ENCODE peak calls at places on chromosomes 11 and 22, in six cellular contexts. H is cardiac muscle cell, T is PC-3, J is neuronal stem cell, V is H1, I is ovary. U is an unnamed sample.

GRCh38 chr11:65437436-65438227 is 15.0 kb downstream of the NEAT1 start:
- DNase-seq in H (no peak), T (no peak), J (no peak), V (peak; percentile 19), I (no peak), U (no peak)

GRCh38 chr11:124669193-124669592 is 4.3 kb downstream of the SIAE start:
- DNase-seq in H (peak; percentile 59), T (peak; percentile 76), J (no peak), V (peak; percentile 57), I (peak; percentile 12), U (no peak)

GRCh38 chr22:46851941-46852340 is 89.5 kb downstream of the TBC1D22A start:
- DNase-seq in H (no peak), T (no peak), J (no peak), V (peak; percentile 43), I (no peak), U (no peak)

GRCh38 chr11:10637629-10638028 is 55.9 kb downstream of the IRAG1 start:
- DNase-seq in H (no peak), T (no peak), J (no peak), V (no peak), I (no peak), U (no peak)

GRCh38 chr11:57812634-57813033 is 51.0 kb downstream of the CTNND1 start:
- DNase-seq in H (no peak), T (no peak), J (no peak), V (no peak), I (no peak), U (no peak)

GRCh38 chr11:20035701-20036601 is 124.3 kb downstream of the DBX1 start:
- DNase-seq in H (no peak), T (peak; percentile 95), J (no peak), V (no peak), I (no peak), U (no peak)

GRCh38 chr11:38481391-38481790 is 1883.4 kb upstream of the RAG2 start:
- DNase-seq in H (no peak), T (no peak), J (no peak), V (no peak), I (no peak), U (no peak)

GRCh38 chr11:130170345-130170744 is 10.8 kb downstream of the ST14 start:
- DNase-seq in H (no peak), T (no peak), J (no peak), V (no peak), I (no peak), U (no peak)

GRCh38 chr11:115784796-115785521 is 280.7 kb upstream of the CADM1 start:
- DNase-seq in H (no peak), T (no peak), J (no peak), V (no peak), I (no peak), U (no peak)

GRCh38 chr11:27912916-27913315 is 195.0 kb downstream of the KIF18A start:
- DNase-seq in H (no peak), T (no peak), J (no peak), V (no peak), I (no peak), U (no peak)

GRCh38 chr11:120612363-120613263 is 101.1 kb downstream of the GRIK4 start:
- DNase-seq in H (no peak), T (no peak), J (no peak), V (no peak), I (peak; percentile 33), U (no peak)

GRCh38 chr11:28715726-28716125 is 607.5 kb downstream of the METTL15 start:
- DNase-seq in H (no peak), T (no peak), J (no peak), V (no peak), I (no peak), U (no peak)

GRCh38 chr11:131486100-131486499 is 115.7 kb downstream of the NTM start:
- DNase-seq in H (no peak), T (no peak), J (no peak), V (no peak), I (no peak), U (no peak)

GRCh38 chr11:76655466-76656086 is 15.0 kb downstream of the LRRC32 start:
- DNase-seq in H (no peak), T (no peak), J (no peak), V (no peak), I (peak; percentile 13), U (no peak)

GRCh38 chr11:76656571-76657081 is 13.9 kb downstream of the LRRC32 start:
- DNase-seq in H (no peak), T (no peak), J (no peak), V (no peak), I (peak; percentile 8), U (peak; percentile 74)

GRCh38 chr11:76654980-76655379 is 15.6 kb downstream of the LRRC32 start:
- DNase-seq in H (no peak), T (no peak), J (no peak), V (no peak), I (no peak), U (no peak)

GRCh38 chr11:76657139-76657823 is 13.3 kb downstream of the LRRC32 start:
- DNase-seq in H (no peak), T (no peak), J (no peak), V (no peak), I (peak; percentile 8), U (no peak)

GRCh38 chr11:76656087-76656531 is 14.4 kb downstream of the LRRC32 start:
- DNase-seq in H (no peak), T (no peak), J (no peak), V (no peak), I (peak; percentile 15), U (no peak)
- H3K27ac ChIP-seq in H (peak overlapping the region; percentile 30), T (no peak overlapping the region), J (no peak overlapping the region), V (no peak overlapping the region), I (peak overlapping the region; percentile 45), U (no peak overlapping the region)

DNA sequence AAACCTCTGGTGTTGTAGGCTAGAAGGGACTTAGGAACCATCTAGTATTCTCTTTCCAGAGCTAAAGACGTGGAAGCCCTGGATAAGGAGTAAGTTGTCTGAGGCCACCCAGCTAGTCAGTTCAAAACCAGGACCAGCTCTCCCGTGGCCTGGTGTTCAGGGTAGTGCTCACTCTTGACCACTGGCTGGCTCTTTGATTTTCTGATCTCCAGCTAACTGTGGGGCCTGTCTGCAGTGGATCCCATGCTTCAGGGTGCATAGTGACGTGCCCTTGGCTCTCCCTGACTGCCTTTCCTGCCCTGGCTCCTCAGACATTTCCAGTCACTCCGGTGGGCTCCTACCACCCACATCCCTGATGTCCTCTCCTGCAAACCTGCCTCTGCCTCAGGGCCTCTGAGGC is 1.3 kb downstream of the CLMP start:
- DNase-seq in H (no peak), T (no peak), J (no peak), V (no peak), I (no peak), U (no peak)
- H3K4me3 ChIP-seq in H (no peak overlapping the region), T (peak overlapping the region; percentile 78), J (peak overlapping the region; percentile 35), V (peak overlapping the region; percentile 71), I (peak overlapping the region; percentile 65), U (peak overlapping the region; percentile 88)

GRCh38 chr22:45758603-45759002 is 87.0 kb downstream of the ATXN10 start:
- DNase-seq in H (no peak), T (peak; percentile 35), J (no peak), V (no peak), I (no peak), U (no peak)

GRCh38 chr22:45763236-45763624 is 91.6 kb downstream of the ATXN10 start:
- DNase-seq in H (no peak), T (no peak), J (no peak), V (no peak), I (no peak), U (no peak)

GRCh38 chr22:45764051-45764450 is 92.4 kb downstream of the ATXN10 start:
- DNase-seq in H (no peak), T (no peak), J (no peak), V (no peak), I (no peak), U (no peak)

GRCh38 chr22:45760682-45761081 is 89.0 kb downstream of the ATXN10 start:
- DNase-seq in H (no peak), T (no peak), J (no peak), V (no peak), I (no peak), U (no peak)

DNA sequence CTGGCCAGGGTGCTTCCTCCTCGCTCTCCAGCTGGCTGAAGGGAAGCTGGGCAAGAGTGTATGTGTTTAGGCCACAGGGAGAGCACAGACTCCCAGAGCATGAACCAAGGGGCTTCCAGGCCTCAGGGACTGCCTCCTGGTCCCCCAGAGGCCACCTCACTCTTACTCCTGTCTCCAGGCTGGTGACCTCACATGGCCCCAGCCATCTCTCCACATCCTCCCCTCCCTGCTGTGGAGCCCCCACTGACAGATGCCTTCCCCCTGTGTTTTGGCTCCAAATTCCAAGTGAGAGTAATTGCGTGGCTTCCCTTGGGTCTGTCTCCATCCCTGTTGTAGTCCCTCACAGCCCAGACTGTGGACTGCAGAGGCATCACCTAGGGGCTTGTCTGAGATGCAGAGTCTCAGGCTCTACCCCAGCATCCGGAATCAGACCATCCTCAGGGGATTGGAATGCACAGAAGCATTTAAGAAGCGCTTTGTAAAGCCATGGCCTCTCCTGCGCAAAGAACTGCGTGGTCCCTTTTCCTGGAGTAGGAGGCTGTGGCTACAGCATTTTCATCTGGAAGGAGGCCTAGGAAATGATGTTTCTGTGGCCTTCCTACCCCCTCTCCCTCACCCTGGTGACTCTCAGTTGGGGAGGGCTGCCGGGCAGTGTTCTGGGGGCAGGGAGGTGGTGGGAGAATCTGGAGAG is 91.1 kb downstream of the ATXN10 start:
- DNase-seq in H (no peak), T (no peak), J (no peak), V (no peak), I (no peak), U (no peak)
- H3K4me1 ChIP-seq in H (no peaks in the 10 kb centered on the region), T (peaks cover 3% of the 10 kb centered on the region), J (peaks cover 5% of the 10 kb centered on the region), V (peaks cover 15% of the 10 kb centered on the region), I (peaks cover 2% of the 10 kb centered on the region), U (no peaks in the 10 kb centered on the region)

GRCh38 chr11:105046898-105047579 is 1.9 kb upstream of the CARD16 start:
- DNase-seq in H (no peak), T (peak; percentile 96), J (no peak), V (no peak), I (peak; percentile 47), U (peak; percentile 50)
- H3K27ac ChIP-seq in H (no peak overlapping the region), T (peak overlapping the region; percentile 79), J (no peak overlapping the region), V (no peak overlapping the region), I (no peak overlapping the region), U (no peak overlapping the region)

DNA sequence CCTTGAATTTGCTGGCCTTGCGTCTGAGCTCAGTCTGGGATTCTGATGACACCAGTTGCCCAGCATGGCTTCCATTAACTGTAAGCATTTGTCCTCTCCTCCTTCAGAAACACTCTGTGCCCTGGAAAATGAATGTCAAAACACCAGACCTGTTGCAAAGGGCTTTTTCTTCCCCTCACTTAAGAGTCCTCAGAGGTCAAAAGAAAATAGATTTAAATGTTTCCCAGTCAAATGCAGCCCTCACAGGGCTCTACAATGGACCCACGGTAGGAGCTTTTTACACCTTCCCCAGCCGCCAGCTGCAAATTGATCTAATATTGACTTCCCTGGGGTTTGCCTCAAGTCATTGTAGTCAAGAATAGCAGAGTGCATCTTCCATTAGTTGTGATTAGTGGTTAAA is 332.2 kb downstream of the INSC start:
- DNase-seq in H (no peak), T (no peak), J (no peak), V (no peak), I (no peak), U (no peak)
- H3K4me3 ChIP-seq in H (no peak overlapping the region), T (no peak overlapping the region), J (no peak overlapping the region), V (no peak overlapping the region), I (no peak overlapping the region), U (no peak overlapping the region)

GRCh38 chr11:17403977-17404759 is 15.7 kb upstream of the KCNJ11 start:
- DNase-seq in H (no peak), T (no peak), J (no peak), V (no peak), I (no peak), U (no peak)
- H3K4me1 ChIP-seq in H (peaks cover 6% of the 10 kb centered on the region), T (no peaks in the 10 kb centered on the region), J (no peaks in the 10 kb centered on the region), V (no peaks in the 10 kb centered on the region), I (no peaks in the 10 kb centered on the region), U (no peaks in the 10 kb centered on the region)

U was measured in aorta.